ENCODE peak calls at places on chromosomes 1 and 21, in four cellular contexts. S is CD4-positive, alpha-beta T cell; H is HepG2; K is aorta. J is an unnamed sample.

GRCh38 chr1:150194381-150195031 is 41.4 kb downstream of the ANP32E start:
- ATAC-seq in K (no peak), H (no peak), S (no peak), J (no peak)

GRCh38 chr1:47183308-47184089 is 6.3 kb downstream of the PDZK1IP1 start:
- ATAC-seq in S (no peak), K (no peak), H (no peak), J (no peak)

GRCh38 chr1:116495534-116495933 is 75.3 kb downstream of the CD58 start:
- ATAC-seq in K (peak; percentile 2), S (no peak), H (no peak), J (no peak)

GRCh38 chr1:216034506-216034905 is 388.7 kb downstream of the USH2A start:
- ATAC-seq in K (no peak), S (no peak), H (peak; percentile 91), J (no peak)

GRCh38 chr1:43460988-43461693 is 7.4 kb upstream of the HYI start:
- ATAC-seq in S (no peak), H (peak; percentile 21), K (no peak), J (no peak)

GRCh38 chr1:176694713-176695112 is 231.7 kb downstream of the PAPPA2 start:
- ATAC-seq in S (no peak), K (no peak), H (no peak), J (no peak)

GRCh38 chr1:67838180-67838912 is 5.1 kb upstream of the GNG12 start:
- ATAC-seq in H (no peak), S (no peak), K (no peak), J (no peak)

GRCh38 chr1:30768169-30768829 is 10.7 kb upstream of the LAPTM5 start:
- ATAC-seq in S (no peak), K (no peak), H (no peak), J (peak; percentile 7)

GRCh38 chr1:19852036-19852435 is 30.2 kb upstream of the OTUD3 start:
- ATAC-seq in H (no peak), S (no peak), K (no peak), J (no peak)

GRCh38 chr21:15441060-15441493 is 288.7 kb upstream of the USP25 start:
- ATAC-seq in K (no peak), S (no peak), H (peak; percentile 73), J (no peak)

GRCh38 chr21:14527690-14528652 is 18.1 kb downstream of the SAMSN1 start:
- ATAC-seq in H (no peak), S (no peak), K (no peak), J (no peak)

GRCh38 chr1:116874622-116875277 is 35.0 kb upstream of the PTGFRN start:
- ATAC-seq in S (no peak), K (no peak), H (no peak), J (no peak)

GRCh38 chr1:11299225-11299574 is 26.2 kb downstream of the UBIAD1 start:
- ATAC-seq in S (no peak), K (no peak), H (no peak), J (no peak)

GRCh38 chr1:50750021-50750619 is 209.9 kb downstream of the FAF1 start:
- ATAC-seq in S (no peak), H (no peak), K (no peak), J (no peak)

GRCh38 chr1:82227696-82228095 is 427.0 kb downstream of the ADGRL2 start:
- ATAC-seq in K (peak; percentile 74), H (no peak), S (no peak), J (no peak)

GRCh38 chr1:51326839-51327238 is 3.5 kb downstream of the TTC39A start:
- ATAC-seq in K (no peak), S (no peak), H (no peak), J (no peak)

GRCh38 chr1:85262985-85263384 is 3.5 kb upstream of the C1orf52 start:
- ATAC-seq in K (no peak), H (no peak), S (no peak), J (no peak)

GRCh38 chr1:218938259-218938658 is 235.4 kb upstream of the LYPLAL1 start:
- ATAC-seq in S (no peak), H (no peak), K (no peak), J (no peak)

GRCh38 chr1:68332041-68332440 is 99.7 kb upstream of the WLS start:
- ATAC-seq in S (no peak), K (no peak), H (no peak), J (no peak)

GRCh38 chr1:156104861-156105546 is 9.5 kb upstream of the LMNA start:
- ATAC-seq in S (no peak), K (peak; percentile 3), H (peak; percentile 40), J (no peak)

GRCh38 chr21:35753308-35753707 is 307.0 kb downstream of the SETD4 start:
- ATAC-seq in H (no peak), S (no peak), K (no peak), J (no peak)

GRCh38 chr1:166948856-166949350 is 26.4 kb downstream of the ILDR2 start:
- ATAC-seq in S (no peak), H (no peak), K (no peak), J (no peak)

GRCh38 chr1:247797518-247797917 is 26.4 kb downstream of the OR14A16 start:
- ATAC-seq in H (no peak), K (no peak), S (no peak), J (no peak)
- H3K9me3 ChIP-seq in H (peaks cover 69% of the 10 kb centered on the region), K (no peaks in the 10 kb centered on the region), S (no peaks in the 10 kb centered on the region), J (no peaks in the 10 kb centered on the region)

GRCh38 chr1:240230821-240231220 is 139.1 kb downstream of the FMN2 start:
- ATAC-seq in K (no peak), S (no peak), H (no peak), J (no peak)

GRCh38 chr1:240226102-240226501 is 134.4 kb downstream of the FMN2 start:
- ATAC-seq in H (no peak), S (no peak), K (no peak), J (no peak)
- H3K9me3 ChIP-seq in H (peaks cover 20% of the 10 kb centered on the region), S (peaks cover 10% of the 10 kb centered on the region), K (no peaks in the 10 kb centered on the region), J (peaks cover 22% of the 10 kb centered on the region)

GRCh38 chr1:114488739-114489138 is 22.3 kb downstream of the TRIM33 start:
- ATAC-seq in K (no peak), H (peak; percentile 45), S (no peak), J (no peak)
- H3K9me3 ChIP-seq in K (no peaks in the 10 kb centered on the region), H (no peaks in the 10 kb centered on the region), S (no peaks in the 10 kb centered on the region), J (no peaks in the 10 kb centered on the region)

DNA sequence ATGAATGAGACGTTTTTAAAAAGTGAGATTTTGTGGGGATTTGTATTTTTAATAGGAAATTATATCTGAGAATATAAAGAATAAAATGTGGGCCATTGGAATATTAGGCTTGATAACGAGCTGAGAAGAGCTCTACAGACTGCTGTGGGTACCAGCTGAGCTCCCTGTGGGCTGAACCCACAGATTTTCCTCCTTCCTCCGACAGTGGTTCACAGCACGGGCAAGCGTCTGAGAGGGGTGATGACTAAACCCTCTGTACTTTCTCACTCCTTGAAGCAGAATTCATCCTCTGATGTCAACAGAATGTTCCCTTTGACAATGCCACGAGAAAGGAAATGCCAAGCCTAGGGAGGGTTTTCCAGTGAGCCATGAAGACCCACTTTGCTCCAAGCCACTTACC is 102.7 kb upstream of the AJAP1 start:
- ATAC-seq in K (no peak), S (no peak), H (no peak), J (no peak)
- H3K9me3 ChIP-seq in K (peaks cover 1% of the 10 kb centered on the region), S (no peaks in the 10 kb centered on the region), H (no peaks in the 10 kb centered on the region), J (no peaks in the 10 kb centered on the region)

DNA sequence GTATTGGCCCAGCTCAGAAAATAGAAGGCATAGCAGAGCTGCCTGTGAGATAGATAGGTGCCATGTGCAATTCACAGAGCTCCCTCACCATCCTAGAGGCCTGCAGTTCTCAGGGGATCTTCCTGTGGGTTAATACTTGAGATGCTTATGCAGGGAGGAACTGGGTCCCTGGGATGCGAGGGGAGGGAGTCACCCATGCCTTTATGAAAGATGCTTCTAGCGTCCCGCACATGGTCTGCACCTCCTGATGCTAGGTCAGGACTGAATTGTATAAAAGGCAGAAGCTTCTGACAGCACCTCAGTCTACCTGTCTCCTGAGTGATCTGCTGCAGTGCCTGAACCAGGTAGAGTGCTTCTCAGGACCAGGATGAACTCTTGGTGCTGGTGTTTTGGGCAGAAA is at the start of gene LCE5A:
- ATAC-seq in H (no peak), S (no peak), K (no peak), J (no peak)
- H3K9me3 ChIP-seq in H (no peaks in the 10 kb centered on the region), S (no peaks in the 10 kb centered on the region), K (no peaks in the 10 kb centered on the region), J (no peaks in the 10 kb centered on the region)

GRCh38 chr21:9755611-9756010 is 765.8 kb upstream of the TPTE start:
- ATAC-seq in H (no peak), K (no peak), S (no peak), J (no peak)
- H3K9me3 ChIP-seq in H (peaks cover 96% of the 10 kb centered on the region), K (no peaks in the 10 kb centered on the region), S (peaks cover 19% of the 10 kb centered on the region), J (no peaks in the 10 kb centered on the region)

DNA sequence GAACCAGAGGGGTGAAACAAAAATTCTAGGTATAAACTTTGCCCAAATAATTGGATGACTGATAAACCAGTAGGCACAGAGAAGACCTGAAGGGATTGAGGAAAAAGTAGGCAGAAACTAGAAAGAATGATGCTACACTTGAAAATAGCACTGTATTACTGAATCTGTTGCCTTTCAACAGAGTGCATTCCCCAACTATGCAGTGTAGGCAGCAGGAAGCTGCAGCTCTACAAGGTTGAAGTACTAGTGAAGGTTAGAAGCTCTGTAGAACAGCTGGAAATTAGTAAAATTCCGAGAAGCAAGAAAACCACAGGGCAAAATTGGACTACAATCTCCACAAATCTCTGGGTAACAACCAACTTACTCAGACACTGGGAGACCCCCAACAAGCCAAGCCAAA is 27.4 kb downstream of the ZNF644 start:
- ATAC-seq in H (no peak), K (no peak), S (no peak), J (no peak)
- H3K9me3 ChIP-seq in H (peaks cover 4% of the 10 kb centered on the region), K (no peaks in the 10 kb centered on the region), S (peaks cover 7% of the 10 kb centered on the region), J (no peaks in the 10 kb centered on the region)

DNA sequence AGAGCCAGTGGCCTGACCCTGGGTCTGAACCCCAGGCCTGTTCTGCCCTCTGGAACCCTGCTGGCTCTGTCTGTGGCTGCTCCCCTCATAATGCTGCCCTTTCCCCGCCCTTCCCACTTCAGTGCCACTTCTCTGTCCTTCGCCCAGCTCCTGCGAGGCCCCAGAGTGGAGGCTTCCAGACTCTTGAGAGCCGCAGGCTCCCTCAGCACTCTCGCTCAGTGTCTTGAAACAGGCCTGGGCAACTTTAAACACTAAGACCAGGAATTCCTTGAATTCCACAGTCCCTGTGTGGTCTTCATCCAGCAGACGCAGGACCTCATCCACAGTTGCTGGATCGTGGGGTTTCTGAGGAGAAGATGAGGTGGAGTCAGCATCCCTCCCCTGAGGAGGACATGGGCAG is 3.5 kb downstream of the CRNN start:
- ATAC-seq in S (no peak), K (no peak), H (no peak), J (no peak)
- H3K9me3 ChIP-seq in S (no peaks in the 10 kb centered on the region), K (no peaks in the 10 kb centered on the region), H (no peaks in the 10 kb centered on the region), J (no peaks in the 10 kb centered on the region)

GRCh38 chr1:49465486-49466185 is 558.1 kb downstream of the AGBL4 start:
- ATAC-seq in S (no peak), H (no peak), K (no peak), J (no peak)
- H3K9me3 ChIP-seq in S (no peaks in the 10 kb centered on the region), H (peaks cover 90% of the 10 kb centered on the region), K (no peaks in the 10 kb centered on the region), J (no peaks in the 10 kb centered on the region)

DNA sequence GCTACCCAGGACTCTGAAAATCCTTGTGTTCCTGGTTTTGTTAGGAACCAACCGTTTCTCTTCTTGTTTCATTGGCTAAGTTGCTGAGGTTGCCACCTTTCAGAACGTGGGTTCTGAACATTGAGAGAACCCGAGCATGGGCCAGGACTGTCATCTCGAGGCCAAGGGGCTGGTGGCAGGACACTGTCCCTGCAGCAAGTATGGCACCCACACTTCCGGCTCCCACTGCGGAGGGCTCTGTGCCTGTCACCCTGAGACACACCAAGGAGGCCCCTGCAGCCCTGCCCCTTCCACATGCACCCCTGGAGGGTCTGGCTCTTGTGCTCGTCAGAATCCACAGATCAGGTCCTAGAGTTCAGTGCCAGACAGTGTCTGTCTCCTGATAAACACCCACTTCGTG is 39.1 kb upstream of the LRRC3 start:
- ATAC-seq in K (no peak), H (no peak), S (no peak), J (no peak)
- H3K9me3 ChIP-seq in K (no peaks in the 10 kb centered on the region), H (peaks cover 6% of the 10 kb centered on the region), S (no peaks in the 10 kb centered on the region), J (no peaks in the 10 kb centered on the region)